ENCODE peak calls at places on chromosomes 7 and 10, in four cellular contexts. One of them, this sample, is unnamed.

GRCh38 chr10:42646692-42647640 is 8.6 kb upstream of the ZNF33B start:
- DNase-seq in adrenal gland: no peak
- DNase-seq in breast epithelium: no peak
- DNase-seq in WERI-Rb-1: no peak
- DNase-seq in this sample: no peak

GRCh38 chr10:116430288-116430687 is 2.6 kb downstream of the PNLIPRP3 start:
- DNase-seq in adrenal gland: no peak
- DNase-seq in WERI-Rb-1: no peak
- DNase-seq in breast epithelium: no peak
- DNase-seq in this sample: no peak

GRCh38 chr7:41504581-41504980 is 198.3 kb downstream of the INHBA start:
- DNase-seq in adrenal gland: no peak
- DNase-seq in breast epithelium: no peak
- DNase-seq in WERI-Rb-1: no peak
- DNase-seq in this sample: no peak

GRCh38 chr10:33655165-33655815 is 320.8 kb upstream of the NRP1 start:
- DNase-seq in WERI-Rb-1: no peak
- DNase-seq in adrenal gland: no peak
- DNase-seq in breast epithelium: no peak
- DNase-seq in this sample: no peak

GRCh38 chr7:101126651-101127459 is at the start of gene SERPINE1:
- DNase-seq in breast epithelium: peak; percentile 86
- DNase-seq in adrenal gland: peak; percentile 92
- DNase-seq in WERI-Rb-1: no peak
- DNase-seq in this sample: peak; percentile 100

GRCh38 chr10:116124777-116125176 is 148.2 kb downstream of the GFRA1 start:
- DNase-seq in breast epithelium: no peak
- DNase-seq in WERI-Rb-1: no peak
- DNase-seq in adrenal gland: no peak
- DNase-seq in this sample: no peak

GRCh38 chr7:16590424-16590823 is 55.1 kb downstream of the ANKMY2 start:
- DNase-seq in breast epithelium: no peak
- DNase-seq in adrenal gland: no peak
- DNase-seq in WERI-Rb-1: no peak
- DNase-seq in this sample: no peak

GRCh38 chr10:71028066-71028465 is 139.7 kb upstream of the PCBD1 start:
- DNase-seq in adrenal gland: no peak
- DNase-seq in breast epithelium: no peak
- DNase-seq in WERI-Rb-1: no peak
- DNase-seq in this sample: no peak

GRCh38 chr10:97024181-97025073 is 161.3 kb downstream of the SLIT1 start:
- DNase-seq in adrenal gland: peak; percentile 78
- DNase-seq in breast epithelium: no peak
- DNase-seq in WERI-Rb-1: no peak
- DNase-seq in this sample: peak; percentile 43

GRCh38 chr7:64045301-64046040 is at the start of gene ZNF727:
- DNase-seq in adrenal gland: peak; percentile 53
- DNase-seq in WERI-Rb-1: peak; percentile 25
- DNase-seq in breast epithelium: peak; percentile 81
- DNase-seq in this sample: no peak

GRCh38 chr10:96765406-96766240 is 45.3 kb upstream of the PIK3AP1 start:
- DNase-seq in adrenal gland: peak; percentile 70
- DNase-seq in WERI-Rb-1: peak; percentile 76
- DNase-seq in breast epithelium: peak; percentile 31
- DNase-seq in this sample: no peak

GRCh38 chr10:74194545-74194944 is 43.5 kb downstream of the ADK start:
- DNase-seq in WERI-Rb-1: no peak
- DNase-seq in breast epithelium: no peak
- DNase-seq in adrenal gland: no peak
- DNase-seq in this sample: no peak

GRCh38 chr7:140631602-140632001 is 9.0 kb downstream of the DENND2A start:
- DNase-seq in breast epithelium: no peak
- DNase-seq in adrenal gland: no peak
- DNase-seq in WERI-Rb-1: no peak
- DNase-seq in this sample: no peak

GRCh38 chr10:52284416-52285013 is 29.6 kb upstream of the DKK1 start:
- DNase-seq in adrenal gland: no peak
- DNase-seq in breast epithelium: no peak
- DNase-seq in WERI-Rb-1: no peak
- DNase-seq in this sample: no peak

GRCh38 chr10:17412323-17412722 is 42.1 kb downstream of the ST8SIA6 start:
- DNase-seq in adrenal gland: no peak
- DNase-seq in breast epithelium: no peak
- DNase-seq in WERI-Rb-1: no peak
- DNase-seq in this sample: no peak

GRCh38 chr10:78875932-78876331 is 192.8 kb upstream of the ZMIZ1 start:
- DNase-seq in WERI-Rb-1: no peak
- DNase-seq in adrenal gland: no peak
- DNase-seq in breast epithelium: no peak
- DNase-seq in this sample: no peak

GRCh38 chr7:55127622-55128081 is 108.8 kb downstream of the EGFR start:
- DNase-seq in breast epithelium: no peak
- DNase-seq in WERI-Rb-1: no peak
- DNase-seq in adrenal gland: no peak
- DNase-seq in this sample: no peak

GRCh38 chr7:44893710-44894135 is 8.4 kb upstream of the PURB start:
- DNase-seq in WERI-Rb-1: no peak
- DNase-seq in adrenal gland: no peak
- DNase-seq in breast epithelium: no peak
- DNase-seq in this sample: no peak

GRCh38 chr7:55120501-55121198 is 101.8 kb downstream of the EGFR start:
- DNase-seq in WERI-Rb-1: no peak
- DNase-seq in breast epithelium: no peak
- DNase-seq in adrenal gland: peak; percentile 69
- DNase-seq in this sample: peak; percentile 40

GRCh38 chr10:52216852-52217251 is 97.2 kb upstream of the DKK1 start:
- DNase-seq in WERI-Rb-1: no peak
- DNase-seq in adrenal gland: no peak
- DNase-seq in breast epithelium: no peak
- DNase-seq in this sample: no peak

GRCh38 chr7:141001561-141001960 is 13.2 kb downstream of the MRPS33 start:
- DNase-seq in WERI-Rb-1: no peak
- DNase-seq in breast epithelium: no peak
- DNase-seq in adrenal gland: no peak
- DNase-seq in this sample: no peak

GRCh38 chr7:391961-392524 is 102.1 kb downstream of the FOXL3 start:
- DNase-seq in breast epithelium: peak; percentile 17
- DNase-seq in WERI-Rb-1: no peak
- DNase-seq in adrenal gland: no peak
- DNase-seq in this sample: no peak

GRCh38 chr7:26046878-26047277 is 105.1 kb upstream of the NFE2L3 start:
- DNase-seq in adrenal gland: no peak
- DNase-seq in breast epithelium: no peak
- DNase-seq in WERI-Rb-1: no peak
- DNase-seq in this sample: no peak

GRCh38 chr7:17598305-17598704 is 299.9 kb downstream of the AHR start:
- DNase-seq in adrenal gland: no peak
- DNase-seq in WERI-Rb-1: no peak
- DNase-seq in breast epithelium: no peak
- DNase-seq in this sample: no peak

GRCh38 chr10:74652664-74653063 is 173.7 kb upstream of the KAT6B start:
- DNase-seq in adrenal gland: no peak
- DNase-seq in breast epithelium: no peak
- DNase-seq in WERI-Rb-1: no peak
- DNase-seq in this sample: no peak

GRCh38 chr10:30562787-30563186 is 66.8 kb downstream of the LYZL2 start:
- DNase-seq in adrenal gland: no peak
- DNase-seq in breast epithelium: no peak
- DNase-seq in WERI-Rb-1: no peak
- DNase-seq in this sample: no peak

GRCh38 chr10:33146189-33146524 is 188.1 kb upstream of the ITGB1 start:
- DNase-seq in WERI-Rb-1: no peak
- DNase-seq in adrenal gland: no peak
- DNase-seq in breast epithelium: no peak
- DNase-seq in this sample: no peak

GRCh38 chr10:23408330-23408976 is 30.4 kb upstream of the OTUD1 start:
- DNase-seq in breast epithelium: no peak
- DNase-seq in adrenal gland: no peak
- DNase-seq in WERI-Rb-1: no peak
- DNase-seq in this sample: no peak

GRCh38 chr10:20990604-20991003 is 93.5 kb upstream of the NEBL start:
- DNase-seq in WERI-Rb-1: peak; percentile 6
- DNase-seq in adrenal gland: peak; percentile 10
- DNase-seq in breast epithelium: no peak
- DNase-seq in this sample: peak; percentile 22

GRCh38 chr10:35554461-35555056 is 50.6 kb upstream of the GJD4 start:
- DNase-seq in WERI-Rb-1: no peak
- DNase-seq in breast epithelium: no peak
- DNase-seq in adrenal gland: no peak
- DNase-seq in this sample: no peak

GRCh38 chr10:16436367-16436757 is 448 bp upstream of the PTER start:
- DNase-seq in WERI-Rb-1: no peak
- DNase-seq in adrenal gland: peak; percentile 29
- DNase-seq in breast epithelium: no peak
- DNase-seq in this sample: no peak

GRCh38 chr7:6272481-6273323 is at the start of gene CYTH3:
- DNase-seq in adrenal gland: peak; percentile 71
- DNase-seq in WERI-Rb-1: peak; percentile 73
- DNase-seq in breast epithelium: peak; percentile 56
- DNase-seq in this sample: no peak

DNA sequence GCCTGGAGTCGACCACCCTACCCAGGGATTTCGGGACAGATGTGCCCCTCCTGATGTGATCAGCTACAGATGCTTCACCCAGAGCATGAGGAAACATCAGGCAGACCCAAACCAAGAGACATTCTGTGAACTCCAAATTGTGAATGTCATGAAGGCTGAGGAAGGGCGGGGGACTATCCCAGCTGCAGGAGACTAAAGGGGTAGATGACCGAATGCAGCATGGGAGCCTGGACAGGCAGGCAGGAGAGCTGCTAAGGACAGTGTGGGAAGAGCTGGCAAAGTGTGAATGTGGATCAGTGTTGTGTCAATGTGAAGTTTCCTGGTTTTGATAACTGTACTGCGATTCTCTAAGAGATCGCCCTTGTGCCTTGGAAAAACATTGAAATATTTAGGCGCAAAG is 19.2 kb upstream of the DRGX start:
- DNase-seq in adrenal gland: no peak
- DNase-seq in breast epithelium: no peak
- DNase-seq in WERI-Rb-1: no peak
- DNase-seq in this sample: no peak
- H3K27ac ChIP-seq in adrenal gland: no peak overlapping the region
- H3K27ac ChIP-seq in breast epithelium: no peak overlapping the region
- H3K27ac ChIP-seq in WERI-Rb-1: no peak overlapping the region
- H3K27ac ChIP-seq in this sample: no peak overlapping the region

GRCh38 chr10:3496138-3496537 is 288.9 kb downstream of the KLF6 start:
- DNase-seq in WERI-Rb-1: no peak
- DNase-seq in adrenal gland: no peak
- DNase-seq in breast epithelium: no peak
- DNase-seq in this sample: no peak

GRCh38 chr10:3493621-3494020 is 291.4 kb downstream of the KLF6 start:
- DNase-seq in WERI-Rb-1: no peak
- DNase-seq in adrenal gland: no peak
- DNase-seq in breast epithelium: no peak
- DNase-seq in this sample: no peak

GRCh38 chr10:3494879-3495230 is 290.2 kb downstream of the KLF6 start:
- DNase-seq in breast epithelium: no peak
- DNase-seq in WERI-Rb-1: no peak
- DNase-seq in adrenal gland: no peak
- DNase-seq in this sample: no peak

GRCh38 chr10:3494131-3494878 is 290.7 kb downstream of the KLF6 start:
- DNase-seq in breast epithelium: no peak
- DNase-seq in WERI-Rb-1: no peak
- DNase-seq in adrenal gland: no peak
- DNase-seq in this sample: no peak

GRCh38 chr10:3495281-3495680 is 289.7 kb downstream of the KLF6 start:
- DNase-seq in breast epithelium: no peak
- DNase-seq in adrenal gland: no peak
- DNase-seq in WERI-Rb-1: no peak
- DNase-seq in this sample: no peak
- H3K27ac ChIP-seq in breast epithelium: peak overlapping the region; percentile 30
- H3K27ac ChIP-seq in adrenal gland: no peak overlapping the region
- H3K27ac ChIP-seq in WERI-Rb-1: no peak overlapping the region
- H3K27ac ChIP-seq in this sample: no peak overlapping the region

DNA sequence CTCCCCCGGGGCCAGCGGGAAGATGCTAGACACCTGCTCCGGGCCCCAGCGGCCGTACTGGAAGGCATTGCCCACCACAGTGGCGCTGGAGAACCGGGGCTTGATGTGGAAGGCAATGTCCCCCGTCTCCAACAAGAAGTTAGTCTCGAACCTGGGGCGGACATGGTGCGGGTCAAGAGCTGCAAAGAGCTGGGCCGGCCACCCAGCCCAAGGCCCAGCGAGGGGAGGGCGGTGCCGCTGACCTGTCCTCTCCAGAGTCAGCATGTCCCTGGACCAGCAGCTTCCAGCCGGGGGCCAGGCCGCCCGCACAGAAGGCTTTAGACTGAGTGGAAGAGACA is 551 bp downstream of the GRIFIN start:
- DNase-seq in adrenal gland: no peak
- DNase-seq in breast epithelium: no peak
- DNase-seq in WERI-Rb-1: no peak
- DNase-seq in this sample: no peak
- H3K27ac ChIP-seq in adrenal gland: no peak overlapping the region
- H3K27ac ChIP-seq in breast epithelium: no peak overlapping the region
- H3K27ac ChIP-seq in WERI-Rb-1: no peak overlapping the region
- H3K27ac ChIP-seq in this sample: no peak overlapping the region

GRCh38 chr10:59126992-59127391 is 49.5 kb upstream of the PHYHIPL start:
- DNase-seq in WERI-Rb-1: no peak
- DNase-seq in breast epithelium: no peak
- DNase-seq in adrenal gland: no peak
- DNase-seq in this sample: peak; percentile 59
- H3K27ac ChIP-seq in WERI-Rb-1: no peak overlapping the region
- H3K27ac ChIP-seq in breast epithelium: no peak overlapping the region
- H3K27ac ChIP-seq in adrenal gland: no peak overlapping the region
- H3K27ac ChIP-seq in this sample: no peak overlapping the region

DNA sequence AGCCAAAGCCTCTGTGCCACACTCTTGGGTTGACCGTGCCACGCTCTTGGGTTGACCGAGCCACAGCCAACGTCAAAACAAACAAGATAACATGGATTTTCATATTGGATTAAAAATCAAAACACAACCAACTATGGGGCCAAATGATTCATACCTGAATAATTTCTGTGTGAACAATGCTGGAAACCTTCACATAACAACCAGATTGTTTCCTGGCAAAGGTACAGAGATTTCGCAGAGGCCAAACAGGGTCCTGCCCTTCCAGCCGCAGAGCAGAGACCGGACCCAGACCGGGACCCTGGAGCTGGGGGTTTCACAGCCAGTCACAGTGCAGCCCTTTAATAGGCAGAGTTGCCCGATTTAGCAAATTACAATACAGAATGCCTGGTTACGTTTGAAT is 40.5 kb downstream of the ITIH5 start:
- DNase-seq in WERI-Rb-1: no peak
- DNase-seq in adrenal gland: no peak
- DNase-seq in breast epithelium: no peak
- DNase-seq in this sample: no peak
- H3K27ac ChIP-seq in WERI-Rb-1: no peak overlapping the region
- H3K27ac ChIP-seq in adrenal gland: no peak overlapping the region
- H3K27ac ChIP-seq in breast epithelium: peak overlapping the region; percentile 83
- H3K27ac ChIP-seq in this sample: no peak overlapping the region

DNA sequence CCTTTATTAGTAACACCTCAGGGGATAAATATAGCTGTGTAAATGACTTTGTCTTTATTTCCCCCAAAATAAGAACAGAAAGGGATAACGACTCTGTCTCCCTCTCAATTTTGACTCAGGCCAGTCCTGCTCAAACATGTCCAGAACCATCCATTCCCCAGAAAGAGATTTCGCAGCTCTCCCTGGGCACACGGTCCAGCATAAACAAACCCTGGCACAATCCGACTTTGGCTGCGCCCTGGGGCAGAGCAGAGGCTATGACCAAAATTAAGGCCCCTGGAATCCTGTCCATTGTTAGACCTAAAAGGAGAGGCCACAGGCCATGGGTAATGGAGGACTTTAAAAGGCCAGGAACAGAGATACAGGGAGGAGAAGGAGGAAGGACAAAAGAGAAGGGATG is 99.1 kb downstream of the PRPF18 start:
- DNase-seq in breast epithelium: peak; percentile 35
- DNase-seq in adrenal gland: no peak
- DNase-seq in WERI-Rb-1: no peak
- DNase-seq in this sample: no peak
- H3K27ac ChIP-seq in breast epithelium: peak overlapping the region; percentile 87
- H3K27ac ChIP-seq in adrenal gland: no peak overlapping the region
- H3K27ac ChIP-seq in WERI-Rb-1: no peak overlapping the region
- H3K27ac ChIP-seq in this sample: peak overlapping the region; percentile 54